ENCODE peak calls at places on chromosomes 6 and 20, in nine cellular contexts. One of them, this sample, is unnamed.

GRCh38 chr6:3209114-3210023 is 18.1 kb downstream of the TUBB2B start:
- DNase-seq in Panc1: peak; percentile 88
- DNase-seq in right lobe of liver: no peak
- DNase-seq in lung: peak; percentile 72
- DNase-seq in CD4-positive, CD25-positive, alpha-beta regulatory T cell: peak; percentile 46
- DNase-seq in transverse colon: no peak
- DNase-seq in neuronal stem cell: no peak
- DNase-seq in SK-N-SH: peak; percentile 76
- DNase-seq in ovary: no peak
- DNase-seq in this sample: no peak

GRCh38 chr6:1390071-1390804 is 862 bp downstream of the FOXF2 start:
- DNase-seq in Panc1: no peak
- DNase-seq in right lobe of liver: no peak
- DNase-seq in lung: no peak
- DNase-seq in CD4-positive, CD25-positive, alpha-beta regulatory T cell: peak; percentile 32
- DNase-seq in transverse colon: no peak
- DNase-seq in neuronal stem cell: peak; percentile 36
- DNase-seq in SK-N-SH: no peak
- DNase-seq in ovary: no peak
- DNase-seq in this sample: no peak

GRCh38 chr6:148406579-148407371 is 64.1 kb downstream of the SASH1 start:
- DNase-seq in Panc1: no peak
- DNase-seq in right lobe of liver: no peak
- DNase-seq in lung: no peak
- DNase-seq in CD4-positive, CD25-positive, alpha-beta regulatory T cell: no peak
- DNase-seq in transverse colon: no peak
- DNase-seq in neuronal stem cell: no peak
- DNase-seq in SK-N-SH: no peak
- DNase-seq in ovary: no peak
- DNase-seq in this sample: no peak

GRCh38 chr20:36116813-36117441 is 37.6 kb upstream of the EPB41L1 start:
- DNase-seq in Panc1: no peak
- DNase-seq in right lobe of liver: no peak
- DNase-seq in lung: no peak
- DNase-seq in CD4-positive, CD25-positive, alpha-beta regulatory T cell: no peak
- DNase-seq in transverse colon: no peak
- DNase-seq in neuronal stem cell: no peak
- DNase-seq in SK-N-SH: no peak
- DNase-seq in ovary: no peak
- DNase-seq in this sample: no peak

GRCh38 chr20:13865156-13865555 is 80.3 kb downstream of the NDUFAF5 start:
- DNase-seq in Panc1: no peak
- DNase-seq in right lobe of liver: no peak
- DNase-seq in lung: no peak
- DNase-seq in CD4-positive, CD25-positive, alpha-beta regulatory T cell: no peak
- DNase-seq in transverse colon: no peak
- DNase-seq in neuronal stem cell: no peak
- DNase-seq in SK-N-SH: no peak
- DNase-seq in ovary: no peak
- DNase-seq in this sample: no peak

GRCh38 chr20:62141397-62142251 is 1.6 kb downstream of the PSMA7 start:
- DNase-seq in Panc1: no peak
- DNase-seq in right lobe of liver: no peak
- DNase-seq in lung: no peak
- DNase-seq in CD4-positive, CD25-positive, alpha-beta regulatory T cell: peak; percentile 46
- DNase-seq in transverse colon: no peak
- DNase-seq in neuronal stem cell: no peak
- DNase-seq in SK-N-SH: peak; percentile 59
- DNase-seq in ovary: no peak
- DNase-seq in this sample: no peak

GRCh38 chr6:108442770-108443520 is 117.8 kb upstream of the FOXO3 start:
- DNase-seq in Panc1: no peak
- DNase-seq in right lobe of liver: no peak
- DNase-seq in lung: no peak
- DNase-seq in CD4-positive, CD25-positive, alpha-beta regulatory T cell: no peak
- DNase-seq in transverse colon: no peak
- DNase-seq in neuronal stem cell: no peak
- DNase-seq in SK-N-SH: no peak
- DNase-seq in ovary: no peak
- DNase-seq in this sample: no peak

GRCh38 chr6:2658788-2659187 is 91.9 kb downstream of the MYLK4 start:
- DNase-seq in Panc1: no peak
- DNase-seq in right lobe of liver: no peak
- DNase-seq in lung: no peak
- DNase-seq in CD4-positive, CD25-positive, alpha-beta regulatory T cell: no peak
- DNase-seq in transverse colon: no peak
- DNase-seq in neuronal stem cell: no peak
- DNase-seq in SK-N-SH: no peak
- DNase-seq in ovary: no peak
- DNase-seq in this sample: no peak

GRCh38 chr6:16799279-16800193 is 38.3 kb upstream of the ATXN1 start:
- DNase-seq in Panc1: peak; percentile 12
- DNase-seq in right lobe of liver: no peak
- DNase-seq in lung: no peak
- DNase-seq in CD4-positive, CD25-positive, alpha-beta regulatory T cell: no peak
- DNase-seq in transverse colon: no peak
- DNase-seq in neuronal stem cell: no peak
- DNase-seq in SK-N-SH: peak; percentile 37
- DNase-seq in ovary: no peak
- DNase-seq in this sample: no peak

GRCh38 chr20:32356935-32357868 is 929 bp upstream of the ASXL1 start:
- DNase-seq in Panc1: peak; percentile 35
- DNase-seq in right lobe of liver: peak; percentile 31
- DNase-seq in lung: peak; percentile 38
- DNase-seq in CD4-positive, CD25-positive, alpha-beta regulatory T cell: no peak
- DNase-seq in transverse colon: peak; percentile 44
- DNase-seq in neuronal stem cell: no peak
- DNase-seq in SK-N-SH: peak; percentile 22
- DNase-seq in ovary: peak; percentile 42
- DNase-seq in this sample: no peak

GRCh38 chr6:165049362-165049761 is 260.0 kb downstream of the C6orf118 start:
- DNase-seq in Panc1: no peak
- DNase-seq in right lobe of liver: peak; percentile 75
- DNase-seq in lung: no peak
- DNase-seq in CD4-positive, CD25-positive, alpha-beta regulatory T cell: peak; percentile 4
- DNase-seq in transverse colon: no peak
- DNase-seq in neuronal stem cell: peak; percentile 5
- DNase-seq in SK-N-SH: peak; percentile 37
- DNase-seq in ovary: no peak
- DNase-seq in this sample: no peak

GRCh38 chr6:39926668-39927067 is 7.6 kb downstream of the MOCS1 start:
- DNase-seq in Panc1: no peak
- DNase-seq in right lobe of liver: no peak
- DNase-seq in lung: no peak
- DNase-seq in CD4-positive, CD25-positive, alpha-beta regulatory T cell: no peak
- DNase-seq in transverse colon: no peak
- DNase-seq in neuronal stem cell: no peak
- DNase-seq in SK-N-SH: no peak
- DNase-seq in ovary: no peak
- DNase-seq in this sample: no peak

GRCh38 chr6:8000080-8001035 is 63.8 kb downstream of the BLOC1S5 start:
- DNase-seq in Panc1: no peak
- DNase-seq in right lobe of liver: no peak
- DNase-seq in lung: no peak
- DNase-seq in CD4-positive, CD25-positive, alpha-beta regulatory T cell: no peak
- DNase-seq in transverse colon: no peak
- DNase-seq in neuronal stem cell: no peak
- DNase-seq in SK-N-SH: no peak
- DNase-seq in ovary: no peak
- DNase-seq in this sample: no peak

GRCh38 chr6:7996538-7997225 is 67.5 kb downstream of the BLOC1S5 start:
- DNase-seq in Panc1: no peak
- DNase-seq in right lobe of liver: no peak
- DNase-seq in lung: no peak
- DNase-seq in CD4-positive, CD25-positive, alpha-beta regulatory T cell: no peak
- DNase-seq in transverse colon: no peak
- DNase-seq in neuronal stem cell: no peak
- DNase-seq in SK-N-SH: peak; percentile 57
- DNase-seq in ovary: no peak
- DNase-seq in this sample: no peak

GRCh38 chr6:7997311-7997710 is 66.9 kb downstream of the BLOC1S5 start:
- DNase-seq in Panc1: no peak
- DNase-seq in right lobe of liver: no peak
- DNase-seq in lung: no peak
- DNase-seq in CD4-positive, CD25-positive, alpha-beta regulatory T cell: no peak
- DNase-seq in transverse colon: no peak
- DNase-seq in neuronal stem cell: no peak
- DNase-seq in SK-N-SH: no peak
- DNase-seq in ovary: no peak
- DNase-seq in this sample: no peak

GRCh38 chr6:7998103-7998725 is 66.0 kb downstream of the BLOC1S5 start:
- DNase-seq in Panc1: no peak
- DNase-seq in right lobe of liver: no peak
- DNase-seq in lung: no peak
- DNase-seq in CD4-positive, CD25-positive, alpha-beta regulatory T cell: no peak
- DNase-seq in transverse colon: no peak
- DNase-seq in neuronal stem cell: no peak
- DNase-seq in SK-N-SH: no peak
- DNase-seq in ovary: no peak
- DNase-seq in this sample: no peak

DNA sequence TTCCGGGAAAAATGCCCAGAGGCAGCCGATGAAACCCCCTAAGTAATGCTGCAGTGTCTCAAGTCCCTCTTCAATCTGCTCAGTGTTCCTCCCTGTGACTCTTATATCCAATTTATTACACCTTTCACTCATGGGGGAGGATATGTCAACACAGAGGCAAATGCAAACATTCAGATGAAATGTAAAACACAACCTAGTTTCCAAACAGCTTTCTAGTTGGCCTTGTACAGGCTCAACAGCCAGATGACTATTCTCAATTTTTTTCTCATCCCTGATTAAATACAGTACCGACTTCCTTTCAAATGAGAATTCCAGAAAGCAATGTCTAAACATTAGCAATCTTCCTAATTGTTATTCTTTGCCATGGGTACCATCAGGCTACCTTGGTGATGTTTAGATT is 65.0 kb downstream of the BLOC1S5 start:
- DNase-seq in Panc1: no peak
- DNase-seq in right lobe of liver: no peak
- DNase-seq in lung: no peak
- DNase-seq in CD4-positive, CD25-positive, alpha-beta regulatory T cell: no peak
- DNase-seq in transverse colon: no peak
- DNase-seq in neuronal stem cell: no peak
- DNase-seq in SK-N-SH: no peak
- DNase-seq in ovary: no peak
- DNase-seq in this sample: no peak
- H3K4me1 ChIP-seq in Panc1: no peaks in the 10 kb centered on the region
- H3K4me1 ChIP-seq in right lobe of liver: no peaks in the 10 kb centered on the region
- H3K4me1 ChIP-seq in lung: peaks cover 3% of the 10 kb centered on the region
- H3K4me1 ChIP-seq in CD4-positive, CD25-positive, alpha-beta regulatory T cell: no peaks in the 10 kb centered on the region
- H3K4me1 ChIP-seq in transverse colon: peaks cover 23% of the 10 kb centered on the region
- H3K4me1 ChIP-seq in neuronal stem cell: no peaks in the 10 kb centered on the region
- H3K4me1 ChIP-seq in SK-N-SH: peaks cover 4% of the 10 kb centered on the region
- H3K4me1 ChIP-seq in ovary: no peaks in the 10 kb centered on the region
- H3K4me1 ChIP-seq in this sample: no peaks in the 10 kb centered on the region

GRCh38 chr6:36971926-36972673 is 13.9 kb downstream of the MTCH1 start:
- DNase-seq in Panc1: no peak
- DNase-seq in right lobe of liver: no peak
- DNase-seq in lung: no peak
- DNase-seq in CD4-positive, CD25-positive, alpha-beta regulatory T cell: no peak
- DNase-seq in transverse colon: no peak
- DNase-seq in neuronal stem cell: no peak
- DNase-seq in SK-N-SH: no peak
- DNase-seq in ovary: no peak
- DNase-seq in this sample: no peak
- H3K36me3 ChIP-seq in Panc1: peaks cover 28% of the 10 kb centered on the region
- H3K36me3 ChIP-seq in right lobe of liver: peaks cover 98% of the 10 kb centered on the region
- H3K36me3 ChIP-seq in lung: peaks cover 87% of the 10 kb centered on the region
- H3K36me3 ChIP-seq in CD4-positive, CD25-positive, alpha-beta regulatory T cell: peaks cover 99% of the 10 kb centered on the region
- H3K36me3 ChIP-seq in transverse colon: peaks cover 3% of the 10 kb centered on the region
- H3K36me3 ChIP-seq in neuronal stem cell: peaks cover 81% of the 10 kb centered on the region
- H3K36me3 ChIP-seq in SK-N-SH: peaks cover 99% of the 10 kb centered on the region
- H3K36me3 ChIP-seq in ovary: no peaks in the 10 kb centered on the region
- H3K36me3 ChIP-seq in this sample: peaks cover 88% of the 10 kb centered on the region

DNA sequence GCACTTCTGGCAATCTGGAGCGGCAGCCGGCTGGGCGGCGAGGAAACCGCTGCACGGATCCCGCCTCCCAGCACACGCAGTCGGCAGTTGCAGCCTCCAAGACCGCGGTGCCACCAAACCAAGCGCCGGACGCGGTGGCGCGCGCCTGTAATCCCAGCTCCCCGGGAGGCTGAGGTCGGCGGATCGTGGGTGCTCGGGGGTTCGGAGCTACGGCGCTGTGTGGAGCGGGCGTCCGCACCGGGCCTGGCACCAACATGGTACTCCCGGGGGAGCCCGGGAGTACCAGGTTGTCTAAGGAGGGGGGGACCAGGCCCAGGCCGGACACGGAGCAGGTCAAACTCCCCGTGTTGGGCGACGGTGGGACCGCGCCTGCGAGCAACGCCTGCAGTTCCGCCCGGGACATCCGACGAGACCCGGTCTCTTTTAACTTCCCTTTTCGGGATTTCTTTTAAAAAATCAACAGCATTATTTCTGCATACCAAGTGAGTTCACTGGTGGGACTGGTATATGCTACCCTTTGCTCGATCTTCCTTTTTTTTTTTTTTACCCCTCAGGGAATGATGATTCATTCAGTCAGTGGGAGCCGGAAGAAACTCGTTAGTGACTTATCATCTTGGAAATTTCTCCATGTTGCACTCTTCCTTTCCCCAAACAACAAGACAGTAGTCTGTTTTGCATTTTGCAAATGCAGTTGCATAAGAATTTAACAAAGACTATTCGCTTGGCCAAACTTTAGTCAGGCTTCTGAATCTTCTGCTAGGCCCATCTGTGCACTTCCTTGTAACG is 27.6 kb downstream of the ZNF311 start:
- DNase-seq in Panc1: no peak
- DNase-seq in right lobe of liver: peak; percentile 34
- DNase-seq in lung: no peak
- DNase-seq in CD4-positive, CD25-positive, alpha-beta regulatory T cell: peak; percentile 39
- DNase-seq in transverse colon: no peak
- DNase-seq in neuronal stem cell: no peak
- DNase-seq in SK-N-SH: no peak
- DNase-seq in ovary: no peak
- DNase-seq in this sample: peak; percentile 26
- H3K4me3 ChIP-seq in Panc1: peak overlapping the region; percentile 30
- H3K4me3 ChIP-seq in right lobe of liver: no peak overlapping the region
- H3K4me3 ChIP-seq in lung: no peak overlapping the region
- H3K4me3 ChIP-seq in CD4-positive, CD25-positive, alpha-beta regulatory T cell: peak overlapping the region; percentile 26
- H3K4me3 ChIP-seq in transverse colon: no peak overlapping the region
- H3K4me3 ChIP-seq in neuronal stem cell: no peak overlapping the region
- H3K4me3 ChIP-seq in SK-N-SH: no peak overlapping the region
- H3K4me3 ChIP-seq in ovary: no peak overlapping the region
- H3K4me3 ChIP-seq in this sample: peak overlapping the region; percentile 28

DNA sequence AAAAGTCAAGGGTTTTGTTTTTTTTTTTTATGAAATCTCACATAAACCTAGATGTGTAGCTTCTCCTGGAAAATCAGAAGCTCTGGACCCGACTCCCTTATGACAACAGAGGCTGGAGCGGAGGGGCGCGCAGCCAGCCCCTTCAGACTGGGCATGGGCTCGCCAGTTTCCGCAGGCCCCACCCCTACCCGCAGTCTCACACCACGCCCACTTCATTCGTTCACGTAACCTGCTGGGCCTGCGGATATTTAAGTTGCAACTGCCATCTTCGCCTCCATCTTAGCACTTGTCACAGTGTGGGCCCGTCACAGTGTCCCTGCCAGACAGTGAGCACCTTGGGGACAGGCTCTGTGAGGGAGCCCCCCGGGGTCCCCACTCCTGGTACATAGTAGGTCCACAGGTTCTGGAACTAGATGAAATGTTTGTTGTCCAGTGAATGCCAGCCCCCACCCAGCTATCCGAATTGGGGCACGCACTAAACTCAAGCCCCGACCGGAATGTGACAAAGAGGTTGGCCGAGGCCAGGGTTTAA is 111.6 kb upstream of the PTPN1 start:
- DNase-seq in Panc1: no peak
- DNase-seq in right lobe of liver: no peak
- DNase-seq in lung: no peak
- DNase-seq in CD4-positive, CD25-positive, alpha-beta regulatory T cell: no peak
- DNase-seq in transverse colon: no peak
- DNase-seq in neuronal stem cell: no peak
- DNase-seq in SK-N-SH: no peak
- DNase-seq in ovary: no peak
- DNase-seq in this sample: no peak
- H3K4me1 ChIP-seq in Panc1: peaks cover 17% of the 10 kb centered on the region
- H3K4me1 ChIP-seq in right lobe of liver: peaks cover 68% of the 10 kb centered on the region
- H3K4me1 ChIP-seq in lung: peaks cover 26% of the 10 kb centered on the region
- H3K4me1 ChIP-seq in CD4-positive, CD25-positive, alpha-beta regulatory T cell: no peaks in the 10 kb centered on the region
- H3K4me1 ChIP-seq in transverse colon: peaks cover 49% of the 10 kb centered on the region
- H3K4me1 ChIP-seq in neuronal stem cell: no peaks in the 10 kb centered on the region
- H3K4me1 ChIP-seq in SK-N-SH: no peaks in the 10 kb centered on the region
- H3K4me1 ChIP-seq in ovary: peaks cover 9% of the 10 kb centered on the region
- H3K4me1 ChIP-seq in this sample: no peaks in the 10 kb centered on the region